ENCODE peak calls at places on chromosome 15, in five cellular contexts. Y is pancreas, X is AG04450, K is IMR-90, P is dorsolateral prefrontal cortex. U is an unnamed sample.
A peak's percentile ranks its signal among the peaks of the same experiment; 100 is the strongest.

GRCh38 chr15:96359772-96360498 is 29.4 kb downstream of the NR2F2 start:
- DNase-seq in X (no peak), K (no peak), Y (no peak), P (no peak), U (no peak)

GRCh38 chr15:96207377-96208006 is 123.0 kb upstream of the NR2F2 start:
- DNase-seq in Y (no peak), X (no peak), K (peak; percentile 41), P (no peak), U (no peak)

GRCh38 chr15:43237842-43238470 is 17.1 kb upstream of the EPB42 start:
- DNase-seq in P (no peak), Y (no peak), K (no peak), X (no peak), U (no peak)

GRCh38 chr15:49865925-49866757 is 245.3 kb downstream of the DTWD1 start:
- DNase-seq in P (no peak), Y (no peak), X (no peak), K (no peak), U (no peak)

GRCh38 chr15:64146885-64147681 is 4.4 kb upstream of the SNX22 start:
- DNase-seq in Y (no peak), X (no peak), P (no peak), K (peak; percentile 49), U (peak; percentile 30)

GRCh38 chr15:54660356-54660755 is 536.4 kb downstream of the RSL24D1 start:
- DNase-seq in Y (no peak), P (no peak), X (no peak), K (no peak), U (no peak)

GRCh38 chr15:62059818-62060115 is 480 bp downstream of the VPS13C start:
- DNase-seq in X (no peak), P (peak; percentile 31), K (peak; percentile 51), Y (no peak), U (peak; percentile 69)

GRCh38 chr15:98826658-98827057 is 178.3 kb downstream of the IGF1R start:
- DNase-seq in P (no peak), X (no peak), Y (no peak), K (no peak), U (no peak)

GRCh38 chr15:42090375-42090774 is 4.0 kb downstream of the PLA2G4D start:
- DNase-seq in K (no peak), P (no peak), X (no peak), Y (no peak), U (no peak)

GRCh38 chr15:58947179-58947578 is 13.7 kb upstream of the SLTM start:
- DNase-seq in Y (no peak), K (no peak), P (no peak), X (no peak), U (no peak)

GRCh38 chr15:78853500-78853899 is 19.2 kb upstream of the MORF4L1 start:
- DNase-seq in X (no peak), P (no peak), K (no peak), Y (no peak), U (no peak)

GRCh38 chr15:44735482-44736260 is 657 bp upstream of the TRIM69 start:
- DNase-seq in K (peak; percentile 16), X (no peak), Y (no peak), P (no peak), U (no peak)

GRCh38 chr15:62989366-62990055 is 53.0 kb upstream of the TPM1 start:
- DNase-seq in P (no peak), Y (no peak), X (no peak), K (peak; percentile 17), U (no peak)

GRCh38 chr15:38260077-38260476 is 7.4 kb downstream of the SPRED1 start:
- DNase-seq in K (peak; percentile 32), P (no peak), X (no peak), Y (no peak), U (no peak)

GRCh38 chr15:100877551-100877950 is 2.1 kb upstream of the ALDH1A3 start:
- DNase-seq in P (no peak), K (no peak), Y (no peak), X (no peak), U (no peak)

GRCh38 chr15:28096720-28097431 is 2.2 kb downstream of the OCA2 start:
- DNase-seq in P (no peak), Y (no peak), K (no peak), X (no peak), U (no peak)

GRCh38 chr15:44158111-44158510 is 37.0 kb downstream of the FRMD5 start:
- DNase-seq in Y (no peak), X (no peak), P (no peak), K (no peak), U (no peak)

GRCh38 chr15:81161215-81161673 is 27.2 kb downstream of the CFAP161 start:
- DNase-seq in X (no peak), K (no peak), Y (no peak), P (no peak), U (no peak)
- H3K27ac ChIP-seq in X (peak overlapping the region; percentile 61), K (peak overlapping the region; percentile 68), Y (no peak overlapping the region), P (no peak overlapping the region), U (no peak overlapping the region)

GRCh38 chr15:75637245-75638009 is 2.6 kb downstream of the IMP3 start:
- DNase-seq in X (no peak), K (no peak), Y (no peak), P (no peak), U (no peak)
- H3K27ac ChIP-seq in X (no peak overlapping the region), K (no peak overlapping the region), Y (peak overlapping the region; percentile 92), P (no peak overlapping the region), U (no peak overlapping the region)

DNA sequence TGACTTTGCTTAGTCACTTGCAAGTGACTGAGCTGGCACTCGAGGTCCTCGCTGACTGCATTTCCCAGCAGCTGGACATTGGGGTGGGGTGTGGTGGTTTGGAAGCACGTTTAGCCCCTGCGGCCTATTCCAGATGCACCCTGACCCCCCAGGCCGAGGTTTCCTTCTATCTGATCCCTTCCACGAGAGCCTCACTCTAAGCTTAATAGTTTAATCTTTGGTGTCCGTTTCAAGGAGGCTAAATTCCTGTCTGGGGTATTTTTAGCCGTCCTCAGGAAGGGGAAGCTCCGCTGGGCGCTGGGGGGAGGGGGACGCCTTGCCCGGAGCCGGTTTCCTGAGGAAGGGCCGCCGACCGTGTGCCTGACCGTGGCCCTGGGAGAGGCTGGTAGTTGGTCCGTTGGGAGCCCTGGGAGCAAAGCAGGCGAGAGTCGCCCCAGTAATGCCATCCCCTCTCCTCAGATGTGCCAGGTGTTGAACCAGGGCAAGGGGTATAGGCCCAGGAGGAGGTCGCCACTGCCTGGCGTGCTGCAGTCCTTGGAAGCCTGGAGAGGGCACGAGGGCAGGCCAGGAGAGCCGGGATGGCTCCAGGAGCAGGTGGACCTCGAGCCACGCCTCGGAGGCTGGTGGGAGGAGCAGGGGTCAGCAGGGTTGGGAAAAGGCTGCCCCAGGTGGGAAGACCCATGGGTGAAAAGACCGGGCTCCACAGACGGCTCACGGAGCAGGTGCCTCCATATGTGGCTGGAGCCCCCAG is 37.2 kb downstream of the IDH2 start:
- DNase-seq in X (no peak), P (no peak), Y (no peak), K (no peak), U (no peak)
- H3K27ac ChIP-seq in X (no peak overlapping the region), P (peak overlapping the region; percentile 69), Y (peak overlapping the region; percentile 84), K (no peak overlapping the region), U (peak overlapping the region; percentile 75)

DNA sequence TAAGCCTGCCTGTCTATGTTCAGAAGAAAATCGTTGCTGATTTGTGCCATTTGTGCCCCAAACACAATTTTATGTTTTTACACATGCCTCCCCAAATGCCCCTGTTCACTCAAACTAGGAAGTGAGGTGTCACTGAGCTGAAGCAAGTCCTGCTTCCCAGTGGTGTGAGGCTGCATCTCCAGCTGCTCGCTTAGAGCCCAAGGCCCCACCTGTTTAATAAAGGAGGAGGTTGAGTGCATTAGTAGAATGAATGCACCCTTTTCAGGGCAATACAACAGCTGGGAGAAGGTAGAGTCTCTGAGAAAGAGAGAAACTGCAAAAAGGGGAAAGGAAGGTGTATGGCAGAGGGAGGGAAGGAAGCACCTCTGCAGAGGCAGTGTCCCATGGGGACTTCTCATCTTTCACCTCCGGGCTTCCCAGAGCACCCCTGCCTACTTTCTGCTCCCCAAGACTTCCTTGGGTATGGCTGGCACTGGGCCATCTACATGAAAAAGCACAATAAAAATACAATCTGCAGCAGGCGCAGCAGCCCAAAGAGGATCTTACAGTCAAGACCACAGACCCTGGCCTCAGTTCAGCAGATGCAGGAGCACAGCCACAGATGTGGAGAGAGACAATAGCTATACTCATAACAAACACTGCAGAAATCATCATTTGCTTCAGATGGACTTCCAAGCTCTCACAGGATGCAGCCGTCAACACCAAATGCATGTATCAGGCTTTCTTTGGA is 165.9 kb downstream of the POLR2M start:
- DNase-seq in X (no peak), K (no peak), P (no peak), Y (no peak), U (no peak)
- H3K27ac ChIP-seq in X (no peak overlapping the region), K (no peak overlapping the region), P (no peak overlapping the region), Y (no peak overlapping the region), U (no peak overlapping the region)

GRCh38 chr15:69158843-69159240 is 1.6 kb upstream of the GLCE start:
- DNase-seq in Y (no peak), K (no peak), P (no peak), X (no peak), U (no peak)
- H3K27ac ChIP-seq in Y (no peak overlapping the region), K (no peak overlapping the region), P (peak overlapping the region; percentile 87), X (no peak overlapping the region), U (peak overlapping the region; percentile 86)

GRCh38 chr15:92930776-92931175 is 30.7 kb downstream of the CHD2 start:
- DNase-seq in Y (no peak), P (no peak), K (peak; percentile 93), X (peak; percentile 71), U (no peak)
- H3K27ac ChIP-seq in Y (peak overlapping the region; percentile 48), P (peak overlapping the region; percentile 9), K (peak overlapping the region; percentile 46), X (peak overlapping the region; percentile 79), U (no peak overlapping the region)